ENCODE peak calls at places on chromosomes 5 and 9, in six cellular contexts. D is CD4-positive, CD25-positive, alpha-beta regulatory T cell; L is SK-N-SH; S is CD4-positive, alpha-beta memory T cell; F is H7; U is heart right ventricle. Y is an unnamed sample. For H3K27me3, the result is how much of the 10 kb centered on the place peaks cover.

GRCh38 chr5:153476767-153477166 is 13.7 kb upstream of the GRIA1 start:
- DNase-seq in D (no peak), L (no peak), F (no peak), U (no peak), S (no peak), Y (no peak)

GRCh38 chr5:178454308-178454707 is 135.9 kb downstream of the COL23A1 start:
- DNase-seq in U (no peak), L (peak), F (no peak), D (no peak), S (no peak), Y (no peak)

GRCh38 chr5:93583799-93584530 is 943 bp downstream of the NR2F1 start:
- DNase-seq in S (peak), F (peak), D (peak), L (peak), U (no peak), Y (peak)

GRCh38 chr5:121873409-121873808 is 21.7 kb downstream of the FTMT start:
- DNase-seq in F (no peak), L (no peak), D (no peak), S (no peak), U (no peak), Y (no peak)

GRCh38 chr5:133977858-133978257 is 9.4 kb upstream of the C5orf15 start:
- DNase-seq in S (no peak), D (no peak), F (no peak), L (no peak), U (no peak), Y (no peak)

GRCh38 chr5:72106922-72107873 is at the start of gene MAP1B:
- DNase-seq in U (peak), F (peak), S (no peak), L (peak), D (no peak), Y (peak)

GRCh38 chr5:116442095-116442534 is 132.5 kb downstream of the SEMA6A start:
- DNase-seq in L (peak), F (no peak), D (no peak), S (no peak), U (peak), Y (no peak)

GRCh38 chr9:29160763-29161353 is 1587.6 kb upstream of the C9orf72 start:
- DNase-seq in U (no peak), L (no peak), F (peak), S (no peak), D (no peak), Y (no peak)

GRCh38 chr5:160021818-160022446 is 13.0 kb downstream of the TTC1 start:
- DNase-seq in U (peak), S (peak), L (peak), D (peak), F (peak), Y (peak)

GRCh38 chr9:78714591-78714990 is 417.7 kb downstream of the PSAT1 start:
- DNase-seq in S (no peak), L (no peak), U (no peak), F (no peak), D (no peak), Y (no peak)

GRCh38 chr9:88923653-88924284 is 67.5 kb upstream of the S1PR3 start:
- DNase-seq in U (no peak), F (no peak), L (no peak), S (no peak), D (peak), Y (no peak)

GRCh38 chr9:127723450-127723849 is 7.6 kb downstream of the TTC16 start:
- DNase-seq in F (no peak), S (no peak), U (no peak), D (no peak), L (no peak), Y (no peak)

GRCh38 chr9:136660971-136661540 is 1.7 kb upstream of the EGFL7 start:
- DNase-seq in U (no peak), L (no peak), S (no peak), F (no peak), D (no peak), Y (no peak)

GRCh38 chr5:34674226-34674625 is 18.1 kb downstream of the RAI14 start:
- DNase-seq in F (no peak), L (no peak), U (no peak), D (no peak), S (no peak), Y (no peak)

GRCh38 chr9:37986771-37987258 is 82.2 kb downstream of the SHB start:
- DNase-seq in D (no peak), U (no peak), F (no peak), S (no peak), L (no peak), Y (no peak)

GRCh38 chr9:75133396-75133795 is 45.1 kb downstream of the OSTF1 start:
- DNase-seq in S (no peak), U (no peak), F (no peak), L (no peak), D (no peak), Y (no peak)

GRCh38 chr9:104765138-104765537 is 1.2 kb downstream of the NIPSNAP3B start:
- DNase-seq in D (no peak), L (no peak), F (no peak), U (no peak), S (no peak), Y (no peak)

GRCh38 chr5:1874348-1874747 is 8.4 kb downstream of the IRX4 start:
- DNase-seq in S (no peak), D (no peak), U (no peak), F (no peak), L (no peak), Y (no peak)

GRCh38 chr5:9233712-9234111 is 312.2 kb downstream of the SEMA5A start:
- DNase-seq in U (no peak), L (no peak), D (no peak), F (no peak), S (no peak), Y (no peak)

GRCh38 chr9:19689324-19690087 is 99.3 kb downstream of the SLC24A2 start:
- DNase-seq in F (no peak), U (no peak), D (no peak), L (no peak), S (no peak), Y (no peak)

GRCh38 chr9:96554801-96555566 is 64.7 kb downstream of the CDC14B start:
- DNase-seq in D (no peak), L (no peak), S (no peak), F (no peak), U (no peak), Y (no peak)

GRCh38 chr9:36948051-36948450 is 86.0 kb downstream of the PAX5 start:
- DNase-seq in F (no peak), U (no peak), S (no peak), D (no peak), L (no peak), Y (no peak)

GRCh38 chr5:111308951-111309350 is 84.8 kb downstream of the CAMK4 start:
- DNase-seq in F (peak), U (no peak), S (no peak), L (no peak), D (no peak), Y (no peak)

DNA sequence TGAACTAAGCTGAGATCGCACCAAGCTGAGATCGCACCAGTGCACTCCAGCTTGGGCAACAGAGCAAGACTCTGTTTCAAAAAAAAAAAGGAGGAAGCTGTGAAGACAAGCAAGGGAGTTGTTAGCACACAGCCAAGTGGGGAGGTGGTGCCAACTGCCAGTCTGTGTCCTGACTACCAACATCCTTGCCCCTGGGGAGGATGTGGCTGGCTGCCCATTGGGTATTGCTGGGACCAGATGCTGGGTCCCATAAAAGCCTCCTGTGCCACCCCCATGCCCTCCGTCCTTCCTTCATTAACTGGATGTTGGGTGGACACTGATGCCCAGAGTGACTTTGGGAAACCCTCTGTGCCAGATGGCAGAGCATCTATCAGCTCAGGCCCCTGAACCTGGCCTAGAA is 157.1 kb upstream of the COL5A1 start:
- DNase-seq in D (no peak), U (no peak), F (no peak), S (no peak), L (no peak), Y (no peak)
- H3K27me3 ChIP-seq in D (under half), U (under half), F (under half), S (under half), L (under half), Y (under half)

DNA sequence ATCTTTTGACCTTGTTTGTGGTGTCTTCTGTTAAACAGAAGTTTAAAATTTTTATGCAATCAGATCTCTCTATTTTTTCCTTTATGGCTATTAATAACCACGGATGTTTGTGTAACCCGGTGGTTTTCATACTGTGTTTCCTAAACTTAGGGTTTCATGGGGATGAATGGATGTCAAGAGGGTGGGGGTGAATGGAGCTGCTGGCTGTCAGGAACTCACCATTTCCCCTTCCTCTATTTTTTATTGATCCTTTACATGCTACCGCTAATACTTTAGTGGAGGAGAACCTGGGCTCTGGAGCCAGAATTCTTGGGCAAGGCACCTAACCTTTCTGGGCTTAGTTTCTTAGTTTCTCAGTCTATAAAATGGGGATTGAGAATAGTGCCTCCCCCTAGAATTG is 42.3 kb upstream of the PPARGC1B start:
- DNase-seq in S (no peak), D (no peak), U (no peak), F (no peak), L (no peak), Y (no peak)
- H3K27me3 ChIP-seq in S (under half), D (under half), U (under half), F (under half), L (under half), Y (under half)

DNA sequence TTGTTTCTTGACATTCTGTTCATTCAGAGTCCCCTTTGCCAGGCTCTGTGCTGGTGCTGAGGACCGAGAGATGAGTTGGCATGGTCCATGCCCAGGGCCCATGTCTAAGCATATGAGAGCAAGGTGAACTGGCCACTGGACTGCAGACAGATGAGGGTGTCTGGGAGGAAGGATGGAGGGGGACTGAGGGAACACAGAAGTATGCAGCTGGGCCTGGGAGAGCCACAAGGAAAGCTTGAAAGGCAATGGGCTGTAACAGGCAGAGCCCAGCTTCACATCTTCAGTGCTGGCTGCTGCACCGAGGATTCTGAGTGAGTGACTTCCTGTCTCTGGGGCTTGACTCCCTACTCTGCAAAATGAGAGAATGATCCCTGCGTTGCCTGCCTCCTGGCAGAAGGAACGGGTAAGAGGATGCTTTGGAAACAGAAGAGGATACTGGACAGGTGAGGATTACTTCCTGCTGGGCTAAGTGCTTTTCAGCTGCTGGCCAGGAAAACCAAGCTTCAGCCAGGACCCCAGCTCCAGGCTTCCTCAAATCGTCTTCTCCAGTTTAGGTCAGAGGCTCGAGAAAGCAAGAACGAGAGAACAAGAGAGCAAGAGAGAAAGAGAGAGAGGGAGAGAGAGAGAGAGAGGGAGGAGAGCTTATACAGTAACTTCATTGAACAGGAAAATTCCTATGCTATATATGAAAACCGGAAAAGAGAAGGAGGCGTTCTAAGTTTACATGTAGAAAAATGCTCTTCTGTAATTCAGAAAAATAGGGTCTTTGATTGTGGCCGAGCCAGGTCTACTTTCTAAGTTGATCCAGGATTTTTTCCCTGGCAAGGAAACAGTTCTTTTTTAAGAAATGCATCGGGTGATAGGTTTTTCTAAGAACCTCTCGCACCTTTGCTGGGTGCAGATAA is 29.2 kb downstream of the COL15A1 start:
- DNase-seq in S (no peak), D (no peak), U (no peak), F (no peak), L (no peak), Y (no peak)
- H3K27me3 ChIP-seq in S (under half), D (under half), U (under half), F (under half), L (under half), Y (under half)

DNA sequence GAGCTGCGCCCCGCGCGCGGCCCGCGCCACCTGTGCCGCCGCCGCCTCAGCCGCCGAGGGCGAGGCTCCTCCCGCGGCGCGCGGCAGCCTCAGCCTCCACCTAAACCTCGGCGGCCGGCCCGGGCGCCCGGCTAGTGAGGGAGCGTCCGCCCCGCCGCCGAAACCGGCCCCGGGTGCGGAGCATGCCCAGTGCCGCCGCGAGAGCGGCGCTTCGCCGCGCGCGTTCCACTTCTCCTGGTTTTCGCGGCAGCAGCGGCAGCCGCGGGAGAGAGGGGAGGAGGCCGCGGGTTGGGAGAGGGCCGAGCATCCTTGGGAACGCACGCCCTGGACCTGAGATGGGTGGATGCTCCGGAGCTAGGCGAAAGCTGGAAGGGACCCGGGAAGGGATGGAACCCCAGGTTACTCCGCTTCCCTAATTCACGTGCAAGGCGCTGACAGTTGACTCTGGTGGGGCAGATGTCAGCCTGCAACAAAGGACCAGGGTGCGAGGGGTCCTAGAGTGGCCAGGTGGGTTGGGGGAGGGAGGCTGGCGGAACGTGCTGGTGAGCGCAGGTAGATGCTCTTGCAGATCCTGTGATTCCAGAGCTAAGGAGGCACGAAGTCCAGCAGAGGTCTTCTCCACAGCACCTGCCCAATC is at the start of gene CTNND2:
- DNase-seq in S (no peak), U (peak), L (peak), F (peak), D (no peak), Y (peak)
- H3K27me3 ChIP-seq in S (under half), U (under half), L (under half), F (under half), D (under half), Y (under half)

DNA sequence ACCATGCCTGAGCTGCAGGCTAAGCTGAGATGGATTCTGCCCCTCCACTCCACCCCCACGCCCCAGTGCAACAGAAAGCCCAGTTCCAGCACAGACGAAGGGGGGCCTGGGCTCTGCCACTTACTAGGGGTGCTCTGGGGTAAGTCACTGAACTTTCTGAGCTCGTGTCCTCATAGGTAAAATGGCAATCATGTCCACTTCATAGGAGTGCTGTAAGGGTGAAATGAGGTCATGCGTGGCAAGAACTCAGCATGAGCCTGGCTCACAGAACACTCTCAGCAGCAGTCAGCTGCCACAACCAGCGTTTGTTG is 8.4 kb upstream of the PSD2 start:
- DNase-seq in F (no peak), L (no peak), U (no peak), S (no peak), D (no peak), Y (no peak)
- H3K27me3 ChIP-seq in F (under half), L (under half), U (under half), S (under half), D (under half), Y (under half)

GRCh38 chr9:109120204-109120789 is 550 bp upstream of the TMEM245 start:
- DNase-seq in L (no peak), U (no peak), F (no peak), S (no peak), D (no peak), Y (no peak)
- H3K27me3 ChIP-seq in L (under half), U (under half), F (under half), S (under half), D (under half), Y (under half)

GRCh38 chr5:136011427-136012001 is 17.3 kb upstream of the TGFBI start:
- DNase-seq in S (no peak), U (no peak), F (no peak), D (no peak), L (no peak), Y (no peak)
- H3K27me3 ChIP-seq in S (under half), U (under half), F (under half), D (under half), L (under half), Y (under half)

DNA sequence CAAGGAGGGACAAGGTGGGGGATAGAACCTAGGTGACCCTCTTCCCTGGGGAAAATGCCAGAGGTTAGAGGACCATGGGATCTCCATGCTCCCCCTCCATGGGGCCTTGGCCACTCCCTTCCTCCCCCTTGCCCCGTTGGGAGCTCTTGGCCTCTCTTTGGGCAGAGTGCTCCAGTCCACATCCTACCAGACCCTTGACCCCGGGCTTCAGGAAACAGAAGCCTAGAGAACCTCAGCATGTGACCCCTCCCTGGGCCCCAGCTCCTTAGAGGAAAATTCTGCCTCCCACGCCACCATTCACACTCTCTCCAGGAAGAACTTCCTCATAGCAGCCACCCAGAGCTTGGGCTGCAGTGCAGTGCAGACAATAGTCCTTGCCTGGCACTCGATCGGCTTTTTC is 6.0 kb downstream of the LHX6 start:
- DNase-seq in S (no peak), D (no peak), L (peak), U (no peak), F (peak), Y (no peak)
- H3K27me3 ChIP-seq in S (under half), D (under half), L (half or more), U (under half), F (half or more), Y (half or more)

GRCh38 chr5:171748720-171749119 is 36.9 kb upstream of the SMIM23 start:
- DNase-seq in F (no peak), L (no peak), U (no peak), S (no peak), D (no peak), Y (no peak)

GRCh38 chr5:171750316-171750788 is 35.3 kb upstream of the SMIM23 start:
- DNase-seq in D (no peak), F (peak), L (peak), U (peak), S (no peak), Y (peak)

GRCh38 chr5:171747061-171747859 is 38.4 kb upstream of the SMIM23 start:
- DNase-seq in D (no peak), S (no peak), L (no peak), U (no peak), F (no peak), Y (no peak)

GRCh38 chr5:171745602-171746001 is 40.0 kb upstream of the SMIM23 start:
- DNase-seq in L (no peak), F (no peak), D (no peak), S (no peak), U (no peak), Y (no peak)

GRCh38 chr5:171749365-171749764 is 36.3 kb upstream of the SMIM23 start:
- DNase-seq in U (no peak), D (no peak), S (no peak), L (no peak), F (no peak), Y (no peak)
- H3K27me3 ChIP-seq in U (under half), D (under half), S (under half), L (under half), F (under half), Y (under half)

DNA sequence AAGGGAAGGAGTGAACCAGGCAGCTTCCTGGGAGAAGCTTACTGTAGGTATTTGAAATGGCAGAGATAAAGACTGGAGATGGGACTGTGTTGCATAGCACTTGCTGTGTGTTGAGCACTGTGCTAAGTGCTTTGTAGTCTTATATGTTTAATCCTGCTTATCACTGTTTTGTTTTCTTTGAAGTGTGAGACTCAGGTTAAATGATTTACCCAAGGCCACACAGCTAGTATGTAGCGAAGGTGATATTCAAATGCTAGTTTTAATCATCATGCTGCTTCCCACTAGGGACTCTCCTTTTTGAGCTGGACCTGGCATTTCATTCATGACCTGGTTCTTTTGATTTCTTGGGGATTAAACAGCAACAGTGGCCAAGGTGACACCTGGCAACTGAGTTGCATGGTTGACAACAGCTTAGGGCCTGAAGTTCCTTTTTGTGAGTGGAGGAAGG is 35.3 kb upstream of the SPRY4 start:
- DNase-seq in F (no peak), D (no peak), L (no peak), U (no peak), S (no peak), Y (peak)
- H3K27me3 ChIP-seq in F (under half), D (under half), L (under half), U (under half), S (under half), Y (under half)

Y was measured in WERI-Rb-1.